ENCODE peak calls at places on chromosomes 16 and 17, in nine cellular contexts. X, E, I, G, U, J, F, P and A are unnamed samples. For H3K9me3, the result is how much of the 10 kb centered on the place peaks cover.

GRCh38 chr17:62750502-62751349 is 57.4 kb downstream of the MARCHF10 start:
- DNase-seq in X (no peak), E (no peak), I (peak), G (no peak), U (peak), J (no peak), F (no peak), P (no peak), A (no peak)

GRCh38 chr16:88298882-88299745 is 83.6 kb upstream of the ZNF469 start:
- DNase-seq in X (peak), E (no peak), I (no peak), G (no peak), U (no peak), J (no peak), F (no peak), P (no peak), A (no peak)

GRCh38 chr16:51509336-51509735 is 358.3 kb upstream of the SALL1 start:
- DNase-seq in X (no peak), E (no peak), I (no peak), G (no peak), U (no peak), J (no peak), F (no peak), P (no peak), A (no peak)

GRCh38 chr16:89365044-89365467 is 125.3 kb downstream of the ANKRD11 start:
- DNase-seq in X (no peak), E (no peak), I (no peak), G (no peak), U (no peak), J (no peak), F (no peak), P (no peak), A (no peak)

GRCh38 chr17:57915980-57916757 is 39.0 kb downstream of the CUEDC1 start:
- DNase-seq in X (no peak), E (no peak), I (peak), G (no peak), U (no peak), J (no peak), F (no peak), P (no peak), A (no peak)

GRCh38 chr17:66373944-66374817 is 71.8 kb downstream of the PRKCA start:
- DNase-seq in X (no peak), E (no peak), I (peak), G (no peak), U (peak), J (peak), F (peak), P (peak), A (peak)

GRCh38 chr17:77409282-77410161 is 268.8 kb downstream of the SEC14L1 start:
- DNase-seq in X (no peak), E (no peak), I (peak), G (peak), U (no peak), J (peak), F (no peak), P (peak), A (no peak)

GRCh38 chr17:55706808-55707773 is 15.6 kb downstream of the TMEM100 start:
- DNase-seq in X (no peak), E (no peak), I (no peak), G (no peak), U (no peak), J (peak), F (no peak), P (no peak), A (no peak)

GRCh38 chr17:76388966-76389888 is 4.8 kb downstream of the SPHK1 start:
- DNase-seq in X (peak), E (no peak), I (no peak), G (no peak), U (peak), J (no peak), F (no peak), P (no peak), A (no peak)

GRCh38 chr16:14056970-14057369 is 14.1 kb upstream of the MRTFB start:
- DNase-seq in X (no peak), E (no peak), I (no peak), G (no peak), U (no peak), J (no peak), F (no peak), P (no peak), A (no peak)

GRCh38 chr16:6016530-6017184 is 919.1 kb upstream of the EEF2KMT start:
- DNase-seq in X (no peak), E (peak), I (peak), G (no peak), U (no peak), J (no peak), F (no peak), P (no peak), A (no peak)

GRCh38 chr17:60169921-60170817 is 20.4 kb downstream of the CA4 start:
- DNase-seq in X (no peak), E (no peak), I (no peak), G (no peak), U (no peak), J (peak), F (no peak), P (peak), A (no peak)

GRCh38 chr17:42392664-42393415 is 4.6 kb upstream of the STAT3 start:
- DNase-seq in X (no peak), E (no peak), I (no peak), G (no peak), U (no peak), J (no peak), F (no peak), P (no peak), A (no peak)

GRCh38 chr16:2429037-2429770 is at the start of gene CCNF:
- DNase-seq in X (peak), E (peak), I (peak), G (peak), U (peak), J (peak), F (peak), P (peak), A (peak)

GRCh38 chr17:81405382-81406005 is 10.2 kb downstream of the BAHCC1 start:
- DNase-seq in X (no peak), E (no peak), I (peak), G (peak), U (no peak), J (peak), F (no peak), P (no peak), A (no peak)

GRCh38 chr17:76152580-76152979 is 11.5 kb upstream of the FOXJ1 start:
- DNase-seq in X (no peak), E (no peak), I (no peak), G (no peak), U (no peak), J (no peak), F (no peak), P (no peak), A (no peak)

GRCh38 chr17:50817838-50818237 is 17.5 kb upstream of the WFIKKN2 start:
- DNase-seq in X (no peak), E (no peak), I (no peak), G (no peak), U (no peak), J (no peak), F (no peak), P (no peak), A (no peak)

GRCh38 chr17:27601069-27601974 is 29.7 kb upstream of the LGALS9 start:
- DNase-seq in X (no peak), E (peak), I (peak), G (peak), U (peak), J (peak), F (peak), P (peak), A (peak)

GRCh38 chr16:24988593-24989338 is 26.4 kb downstream of the ARHGAP17 start:
- DNase-seq in X (peak), E (no peak), I (peak), G (no peak), U (peak), J (peak), F (no peak), P (no peak), A (no peak)

GRCh38 chr17:66632716-66633115 is 202.2 kb upstream of the CACNG5 start:
- DNase-seq in X (no peak), E (no peak), I (no peak), G (no peak), U (no peak), J (no peak), F (no peak), P (no peak), A (no peak)

GRCh38 chr17:80185968-80186367 is 16.1 kb downstream of the CARD14 start:
- DNase-seq in X (no peak), E (no peak), I (no peak), G (no peak), U (no peak), J (no peak), F (no peak), P (no peak), A (no peak)

GRCh38 chr16:59905628-59906027 is 1171.5 kb upstream of the GOT2 start:
- DNase-seq in X (no peak), E (no peak), I (no peak), G (no peak), U (no peak), J (no peak), F (no peak), P (no peak), A (no peak)

GRCh38 chr17:62653831-62654829 is 26.7 kb downstream of the MRC2 start:
- DNase-seq in X (no peak), E (no peak), I (peak), G (no peak), U (no peak), J (peak), F (no peak), P (peak), A (no peak)

GRCh38 chr17:43814714-43815113 is 18.2 kb downstream of the MPP3 start:
- DNase-seq in X (no peak), E (no peak), I (no peak), G (no peak), U (no peak), J (no peak), F (no peak), P (no peak), A (no peak)

GRCh38 chr16:53031323-53031942 is 21.3 kb downstream of the CHD9NB start:
- DNase-seq in X (no peak), E (no peak), I (no peak), G (no peak), U (no peak), J (no peak), F (no peak), P (no peak), A (no peak)

GRCh38 chr17:17966399-17966798 is 5.8 kb downstream of the TOM1L2 start:
- DNase-seq in X (no peak), E (no peak), I (no peak), G (no peak), U (no peak), J (no peak), F (no peak), P (no peak), A (no peak)

GRCh38 chr17:13362341-13363122 is 239.2 kb downstream of the HS3ST3A1 start:
- DNase-seq in X (no peak), E (no peak), I (peak), G (no peak), U (no peak), J (no peak), F (no peak), P (no peak), A (no peak)

GRCh38 chr16:81928975-81929374 is 82.3 kb downstream of the SDR42E1 start:
- DNase-seq in X (peak), E (no peak), I (peak), G (no peak), U (no peak), J (no peak), F (no peak), P (no peak), A (no peak)

GRCh38 chr17:7405413-7405881 is 1.6 kb upstream of the TMEM256 start:
- DNase-seq in X (no peak), E (no peak), I (peak), G (no peak), U (peak), J (no peak), F (no peak), P (no peak), A (no peak)

GRCh38 chr16:84933774-84934571 is 77.4 kb downstream of the ZDHHC7 start:
- DNase-seq in X (no peak), E (no peak), I (peak), G (no peak), U (peak), J (peak), F (no peak), P (peak), A (no peak)

DNA sequence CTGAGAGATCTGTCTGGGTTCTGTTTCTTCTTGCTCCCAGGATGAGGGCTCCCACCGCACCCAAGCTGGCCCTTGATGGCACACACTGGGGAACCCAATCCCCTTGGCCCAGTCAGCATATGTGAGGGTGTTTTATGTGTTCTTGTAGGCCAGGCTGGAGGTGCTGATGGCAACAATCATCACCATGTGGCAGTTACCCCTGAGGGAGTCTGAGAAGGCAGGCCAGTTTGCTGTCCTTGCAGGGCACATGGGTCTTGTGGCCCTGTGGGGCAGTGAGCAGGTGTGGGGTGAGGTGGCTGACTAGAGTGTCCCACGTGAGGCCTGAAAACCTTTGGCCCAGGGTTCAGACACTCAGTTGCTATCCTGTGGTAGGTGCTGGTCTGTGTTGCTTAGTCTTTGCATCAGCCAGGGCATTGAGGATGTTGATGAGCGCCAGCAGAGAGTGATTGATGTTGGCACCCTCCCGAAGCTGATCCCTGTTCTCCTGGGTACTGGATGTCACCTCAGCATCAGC is 2183.0 kb downstream of the TP53TG3F start:
- DNase-seq in X (no peak), E (no peak), I (no peak), G (no peak), U (no peak), J (no peak), F (no peak), P (no peak), A (no peak)
- H3K9me3 ChIP-seq in X (under half), E (under half), I (under half), G (under half), U (under half), J (under half), F (under half), P (under half), A (under half)

DNA sequence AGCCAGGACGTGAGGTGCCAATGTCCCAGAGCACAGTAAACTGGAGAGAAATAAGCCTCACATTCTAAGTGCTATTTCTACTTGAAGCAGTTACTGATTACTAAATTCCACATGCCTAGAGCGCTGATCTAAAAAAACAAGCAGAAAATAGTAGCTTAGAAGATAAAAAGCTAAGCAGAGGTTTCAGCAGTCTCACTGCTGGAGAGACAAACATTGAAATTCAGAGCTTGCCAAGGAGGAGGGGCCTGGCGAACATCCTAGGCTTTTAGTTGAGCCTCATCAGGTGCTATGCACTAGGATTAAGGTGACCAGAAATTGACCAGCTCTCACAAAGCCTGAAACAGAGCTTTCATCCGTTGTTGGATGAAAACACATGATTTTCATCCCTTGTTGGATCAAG is 136.9 kb upstream of the FAM20A start:
- DNase-seq in X (no peak), E (no peak), I (peak), G (no peak), U (no peak), J (no peak), F (no peak), P (no peak), A (no peak)
- H3K9me3 ChIP-seq in X (under half), E (under half), I (under half), G (under half), U (under half), J (under half), F (under half), P (under half), A (under half)

DNA sequence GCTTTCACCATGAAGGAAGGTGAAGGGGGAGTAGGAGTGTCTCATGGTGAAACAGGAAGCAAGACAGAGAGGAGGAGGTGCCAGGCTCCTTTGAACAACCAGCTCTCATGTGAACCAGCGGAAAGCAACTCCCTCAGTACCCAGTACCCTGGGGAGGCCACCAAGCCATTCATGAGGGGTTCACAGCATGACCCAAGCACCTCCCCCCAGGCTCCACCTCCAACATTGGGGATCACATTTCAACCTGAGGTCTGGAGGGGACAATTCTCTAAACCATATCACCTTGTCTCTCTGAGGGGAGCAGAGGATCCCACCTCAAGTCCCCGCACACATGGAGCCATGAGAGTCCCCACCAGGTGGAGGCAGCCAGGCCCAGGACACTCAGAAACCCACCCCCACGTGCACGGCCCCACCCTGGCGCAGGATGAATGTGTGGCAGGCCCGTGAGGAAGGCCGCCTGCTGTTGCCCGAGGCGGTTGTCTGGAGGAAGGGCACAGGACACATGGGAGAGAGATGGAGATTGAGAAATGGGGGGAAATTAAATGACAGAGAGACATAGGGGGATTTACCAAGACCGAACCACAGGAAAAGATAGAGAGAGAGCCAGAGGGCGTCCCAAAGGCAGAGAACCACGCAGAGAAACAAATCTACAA is 85.9 kb downstream of the TMEM132E start:
- DNase-seq in X (no peak), E (no peak), I (no peak), G (no peak), U (no peak), J (no peak), F (no peak), P (no peak), A (no peak)
- H3K9me3 ChIP-seq in X (under half), E (under half), I (under half), G (under half), U (under half), J (under half), F (under half), P (under half), A (under half)

GRCh38 chr16:78915916-78916315 is 684.6 kb downstream of the MAF start:
- DNase-seq in X (no peak), E (no peak), I (no peak), G (no peak), U (no peak), J (no peak), F (no peak), P (no peak), A (no peak)
- H3K9me3 ChIP-seq in X (under half), E (under half), I (under half), G (under half), U (under half), J (under half), F (under half), P (under half), A (under half)